ENCODE peak calls at places on chromosomes 2 and 18, in five cellular contexts. K is cardiac muscle cell, Q is K562, J is fibroblast of lung, Z is H9. L is an unnamed sample.

GRCh38 chr18:13264986-13265900 is 46.7 kb downstream of the LDLRAD4 start:
- DNase-seq in K (no peak), Q (no peak), Z (no peak), J (no peak), L (peak; percentile 56)

GRCh38 chr18:23108496-23108895 is 26.8 kb upstream of the CABLES1 start:
- DNase-seq in Z (no peak), Q (no peak), J (no peak), K (peak; percentile 42), L (no peak)

GRCh38 chr2:118979177-118979861 is 37.3 kb downstream of the MARCO start:
- DNase-seq in K (no peak), Q (no peak), Z (no peak), J (no peak), L (no peak)

GRCh38 chr2:240144649-240145261 is 4.3 kb upstream of the OTOS start:
- DNase-seq in Z (no peak), J (no peak), Q (no peak), K (no peak), L (no peak)

GRCh38 chr2:178234648-178235047 is 40.3 kb downstream of the OSBPL6 start:
- DNase-seq in J (no peak), Q (no peak), Z (no peak), K (no peak), L (no peak)

GRCh38 chr2:29031046-29031445 is 43.3 kb downstream of the PCARE start:
- DNase-seq in J (no peak), Q (no peak), Z (no peak), K (no peak), L (no peak)

GRCh38 chr18:75293591-75293990 is 83.0 kb downstream of the TSHZ1 start:
- DNase-seq in Z (no peak), Q (no peak), K (no peak), J (no peak), L (no peak)

GRCh38 chr18:26342646-26343045 is 116.4 kb downstream of the TAF4B start:
- DNase-seq in J (no peak), K (no peak), Z (no peak), Q (no peak), L (no peak)

GRCh38 chr2:181656450-181657261 is at the start of gene CERKL:
- DNase-seq in J (peak; percentile 14), Q (no peak), Z (peak; percentile 90), K (peak; percentile 26), L (no peak)

GRCh38 chr2:174227748-174228147 is 20.6 kb downstream of the OLA1 start:
- DNase-seq in Q (no peak), J (no peak), Z (no peak), K (no peak), L (no peak)

GRCh38 chr2:27081984-27082772 is 3.8 kb downstream of the EMILIN1 start:
- DNase-seq in Z (no peak), Q (peak; percentile 53), K (no peak), J (no peak), L (no peak)

GRCh38 chr2:27078267-27079194 is at the start of gene EMILIN1:
- DNase-seq in Z (peak; percentile 49), K (peak; percentile 99), Q (no peak), J (peak; percentile 98), L (peak; percentile 85)

GRCh38 chr2:27080140-27080469 is 1.7 kb downstream of the EMILIN1 start:
- DNase-seq in J (no peak), K (no peak), Q (no peak), Z (no peak), L (no peak)

GRCh38 chr2:27079233-27080139 is 1.1 kb downstream of the EMILIN1 start:
- DNase-seq in Q (no peak), K (peak; percentile 22), J (peak; percentile 24), Z (no peak), L (no peak)

GRCh38 chr2:27080603-27080938 is 2.2 kb downstream of the EMILIN1 start:
- DNase-seq in K (no peak), J (no peak), Q (no peak), Z (no peak), L (no peak)
- H3K4me1 ChIP-seq in K (peaks cover 19% of the 10 kb centered on the region), J (peaks cover 17% of the 10 kb centered on the region), Q (peaks cover 60% of the 10 kb centered on the region), Z (no peaks in the 10 kb centered on the region), L (no peaks in the 10 kb centered on the region)

GRCh38 chr2:207734264-207734635 is 22.8 kb downstream of the CCNYL1 start:
- DNase-seq in Q (no peak), K (peak; percentile 67), Z (no peak), J (peak; percentile 60), L (no peak)
- TF ChIP-seq CTCF in Q (peak; percentile 39), K (peak; percentile 66), Z (peak; percentile 32), J (peak; percentile 60), L (no peak)

GRCh38 chr2:70958759-70959158 is 19.7 kb upstream of the ANKRD53 start:
- DNase-seq in K (no peak), J (no peak), Z (peak; percentile 10), Q (no peak), L (peak; percentile 34)
- H3K27me3 ChIP-seq in K (peaks cover 69% of the 10 kb centered on the region), J (peaks cover 6% of the 10 kb centered on the region), Z (peaks cover 3% of the 10 kb centered on the region), Q (peaks cover 16% of the 10 kb centered on the region), L (no peaks in the 10 kb centered on the region)

DNA sequence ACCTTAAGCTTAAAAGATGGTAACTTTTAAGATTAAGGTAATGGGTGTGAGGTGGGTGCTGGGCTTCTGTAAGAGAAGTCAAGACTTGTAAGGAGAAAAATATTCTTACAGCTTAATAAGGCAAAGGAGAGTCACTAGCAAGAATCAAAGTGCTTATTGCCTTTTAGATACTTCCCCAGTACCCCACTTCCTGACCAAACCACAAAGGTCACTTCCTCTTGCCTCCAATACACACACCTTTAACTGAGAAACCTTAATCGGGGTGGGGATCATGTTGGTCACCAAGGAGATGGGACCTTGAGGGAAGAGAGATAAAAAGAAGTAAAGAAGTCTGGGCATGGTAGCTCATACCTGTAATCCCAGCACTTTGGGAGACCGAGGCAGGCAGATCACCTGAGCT is 10.6 kb upstream of the ATG16L1 start:
- DNase-seq in Z (no peak), Q (no peak), K (no peak), J (no peak), L (no peak)
- H3K4me1 ChIP-seq in Z (no peaks in the 10 kb centered on the region), Q (peaks cover 35% of the 10 kb centered on the region), K (no peaks in the 10 kb centered on the region), J (no peaks in the 10 kb centered on the region), L (no peaks in the 10 kb centered on the region)

GRCh38 chr2:200899482-200899881 is 10.3 kb downstream of the NIF3L1 start:
- DNase-seq in Z (no peak), J (no peak), K (no peak), Q (no peak), L (no peak)

GRCh38 chr2:200905618-200906296 is 16.6 kb downstream of the NIF3L1 start:
- DNase-seq in Q (peak; percentile 41), Z (peak; percentile 65), J (peak; percentile 75), K (peak; percentile 83), L (peak; percentile 68)

DNA sequence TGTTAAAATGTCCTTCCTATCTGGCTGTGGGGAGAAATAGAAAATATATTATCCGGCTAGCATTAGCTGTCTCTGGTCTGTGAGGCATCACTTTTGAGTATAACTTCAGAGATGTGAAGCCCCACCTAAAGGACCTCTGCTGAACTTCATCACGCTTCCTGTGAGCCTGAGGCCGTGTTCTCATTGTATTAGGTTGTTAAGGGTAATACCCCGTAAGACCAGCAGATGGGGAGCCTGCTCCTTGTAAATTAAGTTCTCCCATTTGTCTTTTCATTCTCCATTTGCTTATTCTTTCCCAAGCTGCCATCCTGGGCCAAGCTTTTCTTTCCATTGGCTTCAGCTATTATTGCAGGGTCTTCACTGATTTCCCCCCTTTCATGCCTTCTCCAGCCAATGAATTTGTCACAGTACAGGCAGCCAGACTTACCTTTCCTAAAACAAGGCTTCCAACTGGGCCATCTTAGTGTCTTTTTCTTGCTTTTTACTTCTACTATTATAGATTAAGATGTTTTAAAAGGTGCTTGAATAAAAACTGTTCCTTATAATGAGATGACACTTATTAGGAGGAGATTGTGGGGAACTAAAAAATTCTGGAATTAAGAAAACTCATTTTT is 12.4 kb downstream of the NIF3L1 start:
- DNase-seq in J (peak; percentile 90), K (peak; percentile 93), Q (peak; percentile 78), Z (peak; percentile 81), L (peak; percentile 68)
- TF ChIP-seq CTCF in J (peak; percentile 87), K (peak; percentile 84), Q (peak; percentile 78), Z (peak; percentile 88), L (peak; percentile 54)

DNA sequence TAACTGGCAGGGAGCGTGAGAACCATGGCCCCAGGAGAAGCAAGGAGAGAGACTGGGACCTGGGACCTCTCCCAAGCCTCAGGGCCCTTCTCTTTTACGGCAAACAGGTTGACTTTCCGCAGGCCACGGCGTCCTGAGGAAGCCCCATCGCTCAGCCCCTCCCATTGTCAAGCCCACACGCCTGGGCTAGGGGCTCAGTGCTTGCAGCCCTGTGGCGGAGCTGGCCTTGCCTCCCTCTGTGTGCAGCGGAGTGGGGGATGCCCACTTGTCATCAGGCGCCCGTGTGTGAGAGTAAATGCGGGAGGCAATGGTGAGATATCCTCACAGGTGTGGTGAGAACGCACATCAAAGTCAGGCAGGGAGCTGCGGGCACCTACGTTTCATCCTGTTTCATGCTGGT is 130.3 kb downstream of the SNTG2 start:
- DNase-seq in K (no peak), Q (no peak), J (no peak), Z (no peak), L (no peak)
- H3K27me3 ChIP-seq in K (no peaks in the 10 kb centered on the region), Q (no peaks in the 10 kb centered on the region), J (no peaks in the 10 kb centered on the region), Z (no peaks in the 10 kb centered on the region), L (no peaks in the 10 kb centered on the region)

L was measured in right atrium auricular region.